ENCODE peak calls at places on chromosomes 5 and 9, in seven cellular contexts. Y is RWPE1, V is fibroblast of the aortic adventitia, T is HCT116, B is neural crest cell, U is OCI-LY7, F is tibial nerve. S is an unnamed sample.

GRCh38 chr9:2241461-2241874 is 226.3 kb downstream of the SMARCA2 start:
- DNase-seq in Y (no peak), V (no peak), T (no peak), B (peak; percentile 90), U (peak; percentile 20), F (no peak), S (no peak)

GRCh38 chr5:55320571-55320970 is 12.8 kb downstream of the MTREX start:
- DNase-seq in Y (no peak), V (peak; percentile 48), T (no peak), B (no peak), U (no peak), F (no peak), S (no peak)

GRCh38 chr5:41772071-41772470 is 98.2 kb downstream of the OXCT1 start:
- DNase-seq in Y (no peak), V (no peak), T (no peak), B (no peak), U (no peak), F (no peak), S (no peak)

GRCh38 chr9:33868430-33869000 is 51.6 kb downstream of the UBE2R2 start:
- DNase-seq in Y (no peak), V (peak; percentile 85), T (no peak), B (no peak), U (no peak), F (no peak), S (no peak)

GRCh38 chr5:124172389-124173003 is 573.9 kb downstream of the ZNF608 start:
- DNase-seq in Y (no peak), V (no peak), T (peak; percentile 8), B (no peak), U (no peak), F (no peak), S (no peak)

GRCh38 chr9:110142868-110143866 is 64.8 kb downstream of the C9orf152 start:
- DNase-seq in Y (no peak), V (peak; percentile 46), T (no peak), B (no peak), U (peak; percentile 91), F (no peak), S (no peak)

GRCh38 chr9:91253488-91253887 is 108.2 kb downstream of the AUH start:
- DNase-seq in Y (peak; percentile 25), V (peak; percentile 10), T (peak; percentile 6), B (no peak), U (peak; percentile 35), F (no peak), S (no peak)

GRCh38 chr9:80964374-80964773 is 725.0 kb downstream of the TLE1 start:
- DNase-seq in Y (no peak), V (no peak), T (no peak), B (no peak), U (no peak), F (no peak), S (no peak)

GRCh38 chr9:129320575-129321311 is 142.7 kb upstream of the IER5L start:
- DNase-seq in Y (peak; percentile 52), V (peak; percentile 91), T (no peak), B (no peak), U (no peak), F (peak; percentile 26), S (no peak)

GRCh38 chr9:130343445-130343918 is 77.9 kb downstream of the HMCN2 start:
- DNase-seq in Y (peak; percentile 48), V (no peak), T (no peak), B (peak; percentile 72), U (peak; percentile 25), F (no peak), S (peak; percentile 49)

GRCh38 chr5:124662261-124662781 is 84.1 kb downstream of the ZNF608 start:
- DNase-seq in Y (no peak), V (no peak), T (peak; percentile 70), B (no peak), U (peak; percentile 60), F (no peak), S (no peak)

GRCh38 chr5:26622947-26623346 is 415.4 kb downstream of the CDH9 start:
- DNase-seq in Y (no peak), V (no peak), T (no peak), B (no peak), U (no peak), F (no peak), S (no peak)

GRCh38 chr5:132688536-132689409 is 15.0 kb downstream of the IL4 start:
- DNase-seq in Y (no peak), V (peak; percentile 43), T (no peak), B (no peak), U (no peak), F (no peak), S (no peak)

GRCh38 chr9:121133104-121133816 is 58.5 kb downstream of the CNTRL start:
- DNase-seq in Y (peak; percentile 34), V (no peak), T (no peak), B (no peak), U (no peak), F (no peak), S (no peak)

GRCh38 chr5:59817536-59817935 is 76.0 kb downstream of the PDE4D start:
- DNase-seq in Y (no peak), V (no peak), T (no peak), B (no peak), U (no peak), F (no peak), S (no peak)

GRCh38 chr5:58094031-58094430 is 365.9 kb downstream of the PLK2 start:
- DNase-seq in Y (peak; percentile 93), V (no peak), T (no peak), B (no peak), U (no peak), F (no peak), S (no peak)

GRCh38 chr5:57174850-57175525 is 1.1 kb downstream of the GPBP1 start:
- DNase-seq in Y (peak; percentile 18), V (peak; percentile 2), T (no peak), B (no peak), U (no peak), F (no peak), S (no peak)

GRCh38 chr5:107464876-107465275 is 205.9 kb downstream of the EFNA5 start:
- DNase-seq in Y (no peak), V (no peak), T (no peak), B (no peak), U (peak; percentile 91), F (no peak), S (no peak)

GRCh38 chr5:107799306-107799705 is 128.6 kb upstream of the EFNA5 start:
- DNase-seq in Y (no peak), V (no peak), T (no peak), B (no peak), U (no peak), F (no peak), S (no peak)

GRCh38 chr5:119267958-119268386 is 87.8 kb upstream of the TNFAIP8 start:
- DNase-seq in Y (peak; percentile 91), V (peak; percentile 97), T (peak; percentile 62), B (peak; percentile 73), U (peak; percentile 84), F (peak; percentile 81), S (peak; percentile 53)
- TF ChIP-seq CTCF in Y (peak; percentile 60), V (peak; percentile 93), T (no peak), B (peak; percentile 28), U (peak; percentile 34), F (peak; percentile 65), S (no peak)

GRCh38 chr5:129399069-129399468 is 61.0 kb upstream of the ADAMTS19 start:
- DNase-seq in Y (no peak), V (no peak), T (no peak), B (no peak), U (no peak), F (no peak), S (no peak)
- TF ChIP-seq CTCF in Y (no peak), V (no peak), T (no peak), B (no peak), U (no peak), F (no peak), S (no peak)

DNA sequence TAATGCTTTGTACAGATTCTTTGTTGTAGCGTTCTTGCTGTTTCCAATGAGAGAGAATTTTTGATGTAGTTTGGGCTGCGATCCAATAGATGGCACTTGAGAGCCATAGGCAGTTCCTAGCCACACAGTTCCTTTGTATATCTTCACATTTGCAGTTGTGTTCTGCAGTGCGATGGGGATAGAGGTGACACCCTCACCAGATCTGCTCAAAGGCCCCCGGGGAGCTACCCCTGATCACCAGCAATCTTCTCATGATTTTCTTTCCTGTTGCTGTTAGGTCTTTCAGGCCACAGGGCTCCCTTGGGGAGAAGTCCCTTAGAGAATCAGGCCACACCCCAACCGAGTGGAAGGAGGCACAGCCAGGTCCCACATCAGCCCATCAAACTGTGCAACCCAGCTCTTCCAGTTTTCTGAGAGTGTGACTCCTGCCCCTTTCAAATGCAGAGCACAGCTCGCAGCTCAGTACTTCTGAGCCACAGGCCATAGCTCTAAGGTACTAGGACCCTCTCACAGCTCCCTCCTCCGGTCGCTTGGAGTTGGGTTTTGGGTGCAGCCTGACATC is 353.7 kb downstream of the SLCO4C1 start:
- DNase-seq in Y (peak; percentile 8), V (no peak), T (peak; percentile 27), B (peak; percentile 42), U (peak; percentile 35), F (no peak), S (no peak)
- TF ChIP-seq CTCF in Y (peak; percentile 56), V (peak; percentile 9), T (peak; percentile 57), B (peak; percentile 84), U (peak; percentile 80), F (peak; percentile 36), S (peak; percentile 85)

DNA sequence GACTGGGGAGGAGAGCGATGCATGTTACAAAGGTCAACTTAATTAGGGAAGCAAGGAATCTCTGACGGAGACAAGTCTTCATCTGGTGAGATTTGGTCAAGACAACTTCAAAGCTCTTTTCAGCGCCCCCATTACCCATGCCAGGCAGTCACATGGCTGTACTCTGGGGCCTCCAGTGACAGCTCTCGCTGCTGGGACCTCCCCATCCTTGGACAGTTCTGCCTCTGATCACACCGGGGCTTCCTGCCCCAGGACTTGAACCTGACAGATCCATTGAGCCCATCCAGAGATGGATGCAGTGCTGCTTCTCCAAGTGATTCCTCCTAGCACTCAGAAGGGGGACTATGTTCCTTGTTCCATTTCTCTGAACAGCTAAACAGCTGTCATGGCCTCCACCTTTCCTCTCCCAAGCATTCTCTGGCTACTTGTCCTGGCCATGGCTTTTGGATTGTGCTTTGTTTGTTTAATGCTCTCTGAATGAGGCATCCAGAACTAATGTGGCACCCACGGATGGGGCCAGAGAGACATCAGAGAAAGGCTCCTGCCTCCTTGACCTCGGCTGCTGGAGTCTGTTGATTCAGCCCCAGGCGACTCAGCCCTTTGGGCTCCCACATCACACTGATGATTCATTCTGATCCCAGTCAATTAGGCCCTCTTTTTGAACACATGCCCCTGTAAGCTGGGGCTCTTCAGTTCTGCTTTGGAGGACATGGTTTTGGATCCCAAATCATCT is 122.1 kb upstream of the ADAMTS16 start:
- DNase-seq in Y (no peak), V (peak; percentile 65), T (no peak), B (no peak), U (no peak), F (no peak), S (no peak)
- TF ChIP-seq CTCF in Y (no peak), V (no peak), T (no peak), B (no peak), U (no peak), F (no peak), S (no peak)